ENCODE peak calls at places on chromosomes 1 and 21, in nine cellular contexts. One of them, this sample, is unnamed. For H3K4me1, the result is how much of the 10 kb centered on the place peaks cover.

GRCh38 chr1:227136210-227136609 is 182.1 kb downstream of the CDC42BPA start:
- DNase-seq in Peyer's patch: no peak
- DNase-seq in H9: no peak
- DNase-seq in heart left ventricle: no peak
- DNase-seq in cardiac muscle cell: peak
- DNase-seq in psoas muscle: no peak
- DNase-seq in lung: no peak
- DNase-seq in SK-N-SH: peak
- DNase-seq in lower lobe of right lung: no peak
- DNase-seq in this sample: no peak

GRCh38 chr1:226687476-226687875 is 51.6 kb downstream of the ITPKB start:
- DNase-seq in cardiac muscle cell: no peak
- DNase-seq in lung: no peak
- DNase-seq in heart left ventricle: no peak
- DNase-seq in Peyer's patch: no peak
- DNase-seq in psoas muscle: no peak
- DNase-seq in SK-N-SH: no peak
- DNase-seq in H9: no peak
- DNase-seq in lower lobe of right lung: no peak
- DNase-seq in this sample: no peak

GRCh38 chr1:113984710-113985109 is 5.4 kb downstream of the OLFML3 start:
- DNase-seq in cardiac muscle cell: no peak
- DNase-seq in Peyer's patch: no peak
- DNase-seq in psoas muscle: no peak
- DNase-seq in lower lobe of right lung: no peak
- DNase-seq in H9: no peak
- DNase-seq in heart left ventricle: no peak
- DNase-seq in SK-N-SH: no peak
- DNase-seq in lung: no peak
- DNase-seq in this sample: no peak

GRCh38 chr1:63663301-63663700 is 70.1 kb downstream of the PGM1 start:
- DNase-seq in Peyer's patch: no peak
- DNase-seq in heart left ventricle: no peak
- DNase-seq in H9: no peak
- DNase-seq in psoas muscle: no peak
- DNase-seq in cardiac muscle cell: no peak
- DNase-seq in lung: no peak
- DNase-seq in SK-N-SH: no peak
- DNase-seq in lower lobe of right lung: no peak
- DNase-seq in this sample: no peak

GRCh38 chr21:38170283-38170682 is 86.5 kb upstream of the KCNJ15 start:
- DNase-seq in psoas muscle: no peak
- DNase-seq in SK-N-SH: no peak
- DNase-seq in Peyer's patch: no peak
- DNase-seq in lung: peak
- DNase-seq in lower lobe of right lung: peak
- DNase-seq in cardiac muscle cell: peak
- DNase-seq in H9: peak
- DNase-seq in heart left ventricle: no peak
- DNase-seq in this sample: no peak

GRCh38 chr1:203557958-203558760 is 64.2 kb downstream of the OPTC start:
- DNase-seq in SK-N-SH: no peak
- DNase-seq in heart left ventricle: peak
- DNase-seq in H9: no peak
- DNase-seq in psoas muscle: peak
- DNase-seq in Peyer's patch: peak
- DNase-seq in lung: peak
- DNase-seq in lower lobe of right lung: no peak
- DNase-seq in cardiac muscle cell: peak
- DNase-seq in this sample: peak

GRCh38 chr1:224565611-224566406 is 50.3 kb upstream of the CNIH3 start:
- DNase-seq in lower lobe of right lung: no peak
- DNase-seq in heart left ventricle: no peak
- DNase-seq in lung: no peak
- DNase-seq in SK-N-SH: no peak
- DNase-seq in psoas muscle: no peak
- DNase-seq in cardiac muscle cell: no peak
- DNase-seq in Peyer's patch: no peak
- DNase-seq in H9: no peak
- DNase-seq in this sample: no peak

GRCh38 chr1:152745289-152745704 is 12.5 kb upstream of the KPRP start:
- DNase-seq in lung: no peak
- DNase-seq in heart left ventricle: no peak
- DNase-seq in H9: no peak
- DNase-seq in SK-N-SH: no peak
- DNase-seq in lower lobe of right lung: no peak
- DNase-seq in psoas muscle: no peak
- DNase-seq in Peyer's patch: no peak
- DNase-seq in cardiac muscle cell: no peak
- DNase-seq in this sample: no peak

GRCh38 chr1:55378582-55378981 is 163.4 kb upstream of the USP24 start:
- DNase-seq in lower lobe of right lung: no peak
- DNase-seq in H9: peak
- DNase-seq in lung: peak
- DNase-seq in SK-N-SH: no peak
- DNase-seq in Peyer's patch: peak
- DNase-seq in psoas muscle: no peak
- DNase-seq in heart left ventricle: no peak
- DNase-seq in cardiac muscle cell: peak
- DNase-seq in this sample: peak

GRCh38 chr1:231029841-231030240 is 10.2 kb downstream of the FAM89A start:
- DNase-seq in heart left ventricle: no peak
- DNase-seq in H9: no peak
- DNase-seq in lung: peak
- DNase-seq in cardiac muscle cell: no peak
- DNase-seq in SK-N-SH: peak
- DNase-seq in lower lobe of right lung: no peak
- DNase-seq in Peyer's patch: no peak
- DNase-seq in psoas muscle: no peak
- DNase-seq in this sample: no peak

GRCh38 chr1:234237416-234237815 is 135.8 kb upstream of the COA6 start:
- DNase-seq in lower lobe of right lung: no peak
- DNase-seq in H9: peak
- DNase-seq in Peyer's patch: no peak
- DNase-seq in heart left ventricle: no peak
- DNase-seq in lung: no peak
- DNase-seq in psoas muscle: no peak
- DNase-seq in SK-N-SH: no peak
- DNase-seq in cardiac muscle cell: no peak
- DNase-seq in this sample: no peak

GRCh38 chr1:173023343-173023742 is 27.4 kb downstream of the TNFSF18 start:
- DNase-seq in Peyer's patch: no peak
- DNase-seq in heart left ventricle: no peak
- DNase-seq in H9: no peak
- DNase-seq in SK-N-SH: no peak
- DNase-seq in lower lobe of right lung: no peak
- DNase-seq in cardiac muscle cell: no peak
- DNase-seq in lung: no peak
- DNase-seq in psoas muscle: no peak
- DNase-seq in this sample: no peak

GRCh38 chr1:89911186-89911976 is 83.5 kb upstream of the ZNF326 start:
- DNase-seq in Peyer's patch: no peak
- DNase-seq in lung: no peak
- DNase-seq in H9: peak
- DNase-seq in psoas muscle: no peak
- DNase-seq in SK-N-SH: no peak
- DNase-seq in heart left ventricle: no peak
- DNase-seq in lower lobe of right lung: no peak
- DNase-seq in cardiac muscle cell: no peak
- DNase-seq in this sample: no peak
- H3K4me1 ChIP-seq in Peyer's patch: under half
- H3K4me1 ChIP-seq in lung: under half
- H3K4me1 ChIP-seq in H9: under half
- H3K4me1 ChIP-seq in psoas muscle: under half
- H3K4me1 ChIP-seq in SK-N-SH: under half
- H3K4me1 ChIP-seq in heart left ventricle: under half
- H3K4me1 ChIP-seq in lower lobe of right lung: under half
- H3K4me1 ChIP-seq in cardiac muscle cell: under half
- H3K4me1 ChIP-seq in this sample: under half

DNA sequence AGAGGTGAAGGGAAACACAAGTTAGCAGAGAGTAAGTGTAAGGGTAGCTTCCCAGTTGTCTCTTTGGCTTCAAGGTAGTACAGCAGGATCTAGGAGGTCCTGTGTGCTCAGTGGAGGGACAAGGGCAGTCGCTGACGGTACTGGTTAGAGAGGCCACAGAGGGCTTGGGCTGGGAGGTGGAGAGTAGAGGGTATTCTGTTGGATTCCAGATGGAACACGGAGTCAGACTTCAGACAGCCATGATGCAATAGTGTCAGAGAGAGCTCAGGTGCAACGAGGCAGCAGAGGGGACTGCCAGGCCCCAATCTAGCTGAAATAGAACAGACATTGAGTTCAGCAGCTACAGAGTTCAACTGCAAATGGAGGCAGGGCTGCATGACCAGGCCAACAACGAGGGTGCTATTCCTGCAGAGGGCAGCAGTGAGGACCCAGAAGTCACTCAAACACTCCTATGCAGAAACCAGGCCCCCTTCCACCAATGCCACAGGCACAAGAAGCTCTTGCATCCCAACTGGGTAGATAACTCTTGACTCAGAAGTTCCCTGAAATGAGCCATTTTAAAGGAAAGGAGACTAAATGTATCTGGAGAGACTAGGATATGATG is 325.0 kb upstream of the ESRRG start:
- DNase-seq in H9: peak
- DNase-seq in heart left ventricle: no peak
- DNase-seq in lower lobe of right lung: no peak
- DNase-seq in cardiac muscle cell: peak
- DNase-seq in SK-N-SH: peak
- DNase-seq in lung: no peak
- DNase-seq in Peyer's patch: peak
- DNase-seq in psoas muscle: no peak
- DNase-seq in this sample: no peak
- TF ChIP-seq CTCF in H9: peak
- TF ChIP-seq CTCF in heart left ventricle: no peak
- TF ChIP-seq CTCF in lower lobe of right lung: no peak
- TF ChIP-seq CTCF in cardiac muscle cell: peak
- TF ChIP-seq CTCF in SK-N-SH: peak
- TF ChIP-seq CTCF in lung: no peak
- TF ChIP-seq CTCF in Peyer's patch: no peak
- TF ChIP-seq CTCF in psoas muscle: no peak
- TF ChIP-seq CTCF in this sample: no peak

DNA sequence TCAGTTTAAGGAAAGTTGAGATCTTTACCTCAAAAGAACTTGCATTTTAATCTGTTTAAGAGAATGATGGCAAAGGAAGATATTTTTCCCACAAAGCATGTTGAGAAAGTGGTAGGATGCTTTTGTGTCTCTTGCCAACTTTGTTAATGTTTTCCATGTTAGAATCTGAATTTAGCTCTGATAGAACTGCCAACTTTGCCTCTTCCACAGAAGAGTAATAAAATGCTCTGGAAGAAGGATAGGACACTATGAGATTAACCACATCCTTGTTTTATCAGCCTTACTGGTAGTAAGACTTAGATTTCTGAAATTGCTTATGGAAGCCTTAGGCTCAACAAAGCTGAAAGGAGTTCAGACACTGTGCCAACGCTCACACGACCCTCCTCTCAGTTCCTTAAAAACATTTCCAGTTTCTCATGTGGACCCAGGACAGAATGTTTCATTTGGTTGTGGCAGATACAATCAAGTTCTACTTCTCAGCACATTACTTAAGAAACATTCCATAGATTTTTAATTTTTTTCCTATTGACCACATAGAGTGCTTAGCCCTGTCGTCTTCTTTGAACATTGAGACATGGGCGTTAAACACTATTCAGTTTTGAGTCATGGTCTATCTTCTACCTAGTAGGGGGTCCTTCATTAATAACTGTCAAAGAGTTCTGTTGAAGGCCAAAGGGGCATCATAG is 59.0 kb downstream of the MTR start:
- DNase-seq in heart left ventricle: no peak
- DNase-seq in Peyer's patch: no peak
- DNase-seq in SK-N-SH: no peak
- DNase-seq in psoas muscle: no peak
- DNase-seq in lower lobe of right lung: no peak
- DNase-seq in lung: no peak
- DNase-seq in H9: no peak
- DNase-seq in cardiac muscle cell: peak
- DNase-seq in this sample: no peak
- H3K27ac ChIP-seq in heart left ventricle: no peak
- H3K27ac ChIP-seq in Peyer's patch: no peak
- H3K27ac ChIP-seq in SK-N-SH: no peak
- H3K27ac ChIP-seq in psoas muscle: no peak
- H3K27ac ChIP-seq in lower lobe of right lung: no peak
- H3K27ac ChIP-seq in lung: no peak
- H3K27ac ChIP-seq in H9: no peak
- H3K27ac ChIP-seq in cardiac muscle cell: no peak
- H3K27ac ChIP-seq in this sample: peak

GRCh38 chr1:115955228-115955627 is 21.1 kb upstream of the SLC22A15 start:
- DNase-seq in Peyer's patch: no peak
- DNase-seq in psoas muscle: no peak
- DNase-seq in heart left ventricle: no peak
- DNase-seq in lower lobe of right lung: no peak
- DNase-seq in lung: no peak
- DNase-seq in SK-N-SH: no peak
- DNase-seq in H9: no peak
- DNase-seq in cardiac muscle cell: no peak
- DNase-seq in this sample: no peak
- H3K4me1 ChIP-seq in Peyer's patch: under half
- H3K4me1 ChIP-seq in psoas muscle: under half
- H3K4me1 ChIP-seq in heart left ventricle: under half
- H3K4me1 ChIP-seq in lower lobe of right lung: under half
- H3K4me1 ChIP-seq in lung: under half
- H3K4me1 ChIP-seq in SK-N-SH: under half
- H3K4me1 ChIP-seq in H9: under half
- H3K4me1 ChIP-seq in cardiac muscle cell: under half
- H3K4me1 ChIP-seq in this sample: under half

GRCh38 chr1:65449214-65449823 is 28.9 kb downstream of the LEPR start:
- DNase-seq in psoas muscle: no peak
- DNase-seq in heart left ventricle: no peak
- DNase-seq in lung: no peak
- DNase-seq in SK-N-SH: no peak
- DNase-seq in cardiac muscle cell: no peak
- DNase-seq in Peyer's patch: no peak
- DNase-seq in lower lobe of right lung: no peak
- DNase-seq in H9: peak
- DNase-seq in this sample: no peak
- TF ChIP-seq CTCF in psoas muscle: no peak
- TF ChIP-seq CTCF in heart left ventricle: no peak
- TF ChIP-seq CTCF in lung: no peak
- TF ChIP-seq CTCF in SK-N-SH: no peak
- TF ChIP-seq CTCF in cardiac muscle cell: no peak
- TF ChIP-seq CTCF in Peyer's patch: no peak
- TF ChIP-seq CTCF in lower lobe of right lung: no peak
- TF ChIP-seq CTCF in H9: peak
- TF ChIP-seq CTCF in this sample: no peak

GRCh38 chr1:26020941-26021646 is 481 bp upstream of the EXTL1 start:
- DNase-seq in lower lobe of right lung: no peak
- DNase-seq in lung: no peak
- DNase-seq in cardiac muscle cell: no peak
- DNase-seq in SK-N-SH: no peak
- DNase-seq in heart left ventricle: no peak
- DNase-seq in Peyer's patch: no peak
- DNase-seq in H9: no peak
- DNase-seq in psoas muscle: no peak
- DNase-seq in this sample: no peak
- H3K27ac ChIP-seq in lower lobe of right lung: no peak
- H3K27ac ChIP-seq in lung: peak
- H3K27ac ChIP-seq in cardiac muscle cell: peak
- H3K27ac ChIP-seq in SK-N-SH: peak
- H3K27ac ChIP-seq in heart left ventricle: peak
- H3K27ac ChIP-seq in Peyer's patch: no peak
- H3K27ac ChIP-seq in H9: no peak
- H3K27ac ChIP-seq in psoas muscle: peak
- H3K27ac ChIP-seq in this sample: no peak